ENCODE peak calls at places on chromosome 12, in seven cellular contexts. N is CD4-positive, CD25-positive, alpha-beta regulatory T cell; H is activated CD8-positive, alpha-beta memory T cell treated with anti-CD3 and anti-CD28 coated beads for 24 hours; V is bronchial epithelial cell; K is ELF-1; B is neural progenitor cell; Q is EL. J is an unnamed sample.

GRCh38 chr12:6612247-6612646 is 5.1 kb upstream of the CHD4 start:
- DNase-seq in N (peak), H (no peak), V (no peak), K (no peak), B (no peak), Q (no peak), J (no peak)

GRCh38 chr12:92961949-92962348 is 32.9 kb upstream of the EEA1 start:
- DNase-seq in N (no peak), H (no peak), V (no peak), K (no peak), B (no peak), Q (peak), J (no peak)

GRCh38 chr12:90940872-90941499 is 14.0 kb downstream of the CCER1 start:
- DNase-seq in N (peak), H (no peak), V (peak), K (no peak), B (peak), Q (peak), J (peak)

GRCh38 chr12:110355080-110355479 is 48.4 kb downstream of the ANAPC7 start:
- DNase-seq in N (peak), H (no peak), V (peak), K (peak), B (peak), Q (peak), J (peak)

GRCh38 chr12:105418232-105418631 is 87.7 kb downstream of the C12orf75 start:
- DNase-seq in N (no peak), H (no peak), V (peak), K (peak), B (no peak), Q (peak), J (no peak)

GRCh38 chr12:52264435-52264825 is 10.0 kb upstream of the KRT86 start:
- DNase-seq in N (no peak), H (no peak), V (no peak), K (no peak), B (no peak), Q (no peak), J (no peak)

GRCh38 chr12:45235087-45236025 is 19.5 kb downstream of the ANO6 start:
- DNase-seq in N (no peak), H (no peak), V (peak), K (peak), B (peak), Q (peak), J (peak)

GRCh38 chr12:100404769-100405407 is 48.0 kb downstream of the SLC17A8 start:
- DNase-seq in N (no peak), H (no peak), V (peak), K (peak), B (peak), Q (peak), J (peak)

GRCh38 chr12:119153477-119154434 is 25.0 kb upstream of the HSPB8 start:
- DNase-seq in N (no peak), H (no peak), V (peak), K (peak), B (peak), Q (peak), J (no peak)

GRCh38 chr12:20716037-20716436 is 20.9 kb downstream of the SLCO1C1 start:
- DNase-seq in N (no peak), H (no peak), V (no peak), K (peak), B (peak), Q (no peak), J (peak)

GRCh38 chr12:57309420-57309819 is 58.4 kb upstream of the STAC3 start:
- DNase-seq in N (no peak), H (no peak), V (peak), K (no peak), B (no peak), Q (peak), J (peak)

GRCh38 chr12:39824505-39825198 is 205.0 kb upstream of the ABCD2 start:
- DNase-seq in N (no peak), H (no peak), V (peak), K (no peak), B (no peak), Q (no peak), J (no peak)

GRCh38 chr12:60180298-60180697 is 584.5 kb downstream of the SLC16A7 start:
- DNase-seq in N (no peak), H (no peak), V (no peak), K (no peak), B (no peak), Q (no peak), J (no peak)

GRCh38 chr12:109358154-109358869 is 10.6 kb downstream of the MYO1H start:
- DNase-seq in N (peak), H (no peak), V (no peak), K (no peak), B (no peak), Q (no peak), J (no peak)

GRCh38 chr12:59100585-59100984 is 180.3 kb upstream of the LRIG3 start:
- DNase-seq in N (no peak), H (no peak), V (no peak), K (no peak), B (no peak), Q (no peak), J (no peak)

GRCh38 chr12:109120557-109120956 is 4.2 kb downstream of the ACACB start:
- DNase-seq in N (no peak), H (no peak), V (no peak), K (no peak), B (no peak), Q (no peak), J (no peak)

GRCh38 chr12:67456281-67456918 is 187.2 kb downstream of the CAND1 start:
- DNase-seq in N (no peak), H (no peak), V (peak), K (no peak), B (peak), Q (peak), J (no peak)

GRCh38 chr12:2753536-2753935 is 41.2 kb upstream of the FKBP4 start:
- DNase-seq in N (no peak), H (no peak), V (no peak), K (no peak), B (peak), Q (no peak), J (no peak)

GRCh38 chr12:123076604-123077297 is 74.1 kb downstream of the PITPNM2 start:
- DNase-seq in N (peak), H (peak), V (peak), K (no peak), B (no peak), Q (peak), J (no peak)

GRCh38 chr12:1579626-1580025 is 14.8 kb downstream of the FBXL14 start:
- DNase-seq in N (no peak), H (no peak), V (no peak), K (no peak), B (peak), Q (peak), J (no peak)

GRCh38 chr12:105775351-105775750 is 363.4 kb downstream of the NUAK1 start:
- DNase-seq in N (no peak), H (no peak), V (peak), K (no peak), B (no peak), Q (peak), J (no peak)

GRCh38 chr12:128853321-128854197 is at the start of gene GLT1D1:
- DNase-seq in N (no peak), H (no peak), V (no peak), K (no peak), B (peak), Q (no peak), J (no peak)

GRCh38 chr12:4148418-4149056 is 125.0 kb upstream of the CCND2 start:
- DNase-seq in N (peak), H (no peak), V (no peak), K (no peak), B (no peak), Q (no peak), J (no peak)

GRCh38 chr12:56521209-56521589 is 421 bp upstream of the RBMS2 start:
- DNase-seq in N (no peak), H (no peak), V (no peak), K (no peak), B (no peak), Q (no peak), J (no peak)

GRCh38 chr12:51904951-51905471 is 2.3 kb upstream of the ACVRL1 start:
- DNase-seq in N (no peak), H (no peak), V (peak), K (no peak), B (no peak), Q (peak), J (no peak)

GRCh38 chr12:46354799-46355194 is 17.8 kb downstream of the SLC38A2 start:
- DNase-seq in N (no peak), H (no peak), V (no peak), K (no peak), B (no peak), Q (no peak), J (no peak)

GRCh38 chr12:57609781-57610552 is 1.3 kb upstream of the ARHGEF25 start:
- DNase-seq in N (no peak), H (no peak), V (no peak), K (no peak), B (peak), Q (no peak), J (no peak)

GRCh38 chr12:34405286-34406227 is 383.3 kb downstream of the ALG10 start:
- DNase-seq in N (no peak), H (peak), V (no peak), K (no peak), B (no peak), Q (no peak), J (no peak)

GRCh38 chr12:121036810-121037326 is 2.2 kb downstream of the OASL start:
- DNase-seq in N (no peak), H (peak), V (peak), K (no peak), B (no peak), Q (peak), J (no peak)

J was measured in HT-29.